ENCODE peak calls at places on chromosomes 5 and 9, in ten cellular contexts. B is WERI-Rb-1, C is tibial artery, U is fibroblast of lung, E is Calu3, Z is fibroblast of mammary gland, W is PC-3, Y is transverse colon, H is foreskin fibroblast, I is IMR-90. S is an unnamed sample.

GRCh38 chr5:94810281-94810680 is 191.8 kb downstream of the SLF1 start:
- DNase-seq in U (no peak), E (no peak), H (no peak), W (no peak), B (no peak), I (no peak), Y (no peak), Z (no peak), C (no peak), S (no peak)

GRCh38 chr9:128885798-128886197 is 3.9 kb downstream of the LRRC8A start:
- DNase-seq in Y (no peak), H (no peak), Z (no peak), B (no peak), I (no peak), U (no peak), W (no peak), E (no peak), C (no peak), S (no peak)

GRCh38 chr5:148033138-148033537 is 30.6 kb upstream of the SPINK5 start:
- DNase-seq in Y (no peak), H (no peak), W (peak), E (no peak), B (no peak), U (no peak), I (no peak), C (no peak), Z (no peak), S (no peak)

GRCh38 chr5:179858241-179858585 is 404 bp downstream of the MRNIP start:
- DNase-seq in Z (no peak), Y (peak), E (peak), W (peak), U (peak), B (peak), H (no peak), C (no peak), I (peak), S (peak)

GRCh38 chr5:149990518-149991376 is 9.7 kb downstream of the TIGD6 start:
- DNase-seq in I (peak), Z (peak), H (peak), C (peak), Y (peak), U (peak), W (peak), B (peak), E (peak), S (peak)

GRCh38 chr9:122327175-122327574 is 43.6 kb upstream of the PTGS1 start:
- DNase-seq in Y (no peak), H (no peak), C (no peak), B (no peak), U (no peak), I (no peak), E (no peak), Z (no peak), W (no peak), S (no peak)

GRCh38 chr5:21810737-21811316 is 1042.3 kb downstream of the CDH12 start:
- DNase-seq in H (no peak), U (peak), Y (no peak), I (peak), W (peak), B (no peak), C (no peak), Z (peak), E (no peak), S (no peak)

GRCh38 chr5:139014726-139015125 is 139.6 kb upstream of the LRRTM2 start:
- DNase-seq in U (peak), Z (peak), Y (no peak), I (peak), H (peak), B (no peak), W (peak), C (no peak), E (peak), S (no peak)

GRCh38 chr9:98575379-98576346 is 133.1 kb downstream of the GABBR2 start:
- DNase-seq in W (peak), E (peak), I (peak), B (no peak), Y (no peak), H (no peak), C (no peak), Z (peak), U (peak), S (no peak)

GRCh38 chr9:138006576-138007233 is 129.1 kb downstream of the CACNA1B start:
- DNase-seq in B (no peak), I (no peak), Y (no peak), E (no peak), Z (no peak), C (peak), U (no peak), H (no peak), W (no peak), S (no peak)

GRCh38 chr9:37602817-37603216 is 10.4 kb upstream of the TOMM5 start:
- DNase-seq in C (no peak), W (peak), H (no peak), I (no peak), Y (peak), Z (peak), U (no peak), E (peak), B (no peak), S (no peak)

GRCh38 chr5:78793907-78794687 is 145.5 kb upstream of the LHFPL2 start:
- DNase-seq in C (no peak), Z (no peak), Y (no peak), U (no peak), I (peak), H (no peak), E (no peak), B (no peak), W (peak), S (no peak)

GRCh38 chr5:97601651-97602050 is 418.6 kb upstream of the RIOK2 start:
- DNase-seq in U (peak), B (no peak), W (no peak), Z (no peak), C (no peak), I (no peak), Y (no peak), H (no peak), E (no peak), S (no peak)

GRCh38 chr5:124634228-124634819 is 112.1 kb downstream of the ZNF608 start:
- DNase-seq in U (peak), Y (no peak), Z (peak), H (no peak), C (no peak), W (peak), I (peak), B (no peak), E (no peak), S (no peak)

GRCh38 chr5:56625577-56625976 is 189.8 kb upstream of the MAP3K1 start:
- DNase-seq in I (peak), H (peak), B (no peak), Y (no peak), C (no peak), E (no peak), W (peak), Z (peak), U (peak), S (no peak)

GRCh38 chr5:140140435-140140834 is 14.7 kb downstream of the IGIP start:
- DNase-seq in I (no peak), E (no peak), H (no peak), Z (no peak), C (no peak), Y (no peak), W (no peak), U (no peak), B (no peak), S (no peak)

GRCh38 chr5:154628685-154629084 is 126.5 kb upstream of the LARP1 start:
- DNase-seq in Y (no peak), H (no peak), I (no peak), U (no peak), Z (no peak), B (no peak), W (no peak), C (no peak), E (no peak), S (no peak)

GRCh38 chr5:103962023-103962422 is 399.4 kb upstream of the NUDT12 start:
- DNase-seq in I (no peak), Z (no peak), H (no peak), W (peak), E (no peak), Y (no peak), B (no peak), U (no peak), C (no peak), S (no peak)

GRCh38 chr5:36403601-36404311 is 102.1 kb upstream of the RANBP3L start:
- DNase-seq in E (no peak), W (no peak), Y (no peak), I (peak), C (peak), B (no peak), H (peak), U (peak), Z (peak), S (no peak)

GRCh38 chr5:144800169-144800568 is 629.5 kb downstream of the KCTD16 start:
- DNase-seq in W (no peak), B (no peak), Y (no peak), E (no peak), H (no peak), U (no peak), I (no peak), Z (no peak), C (no peak), S (no peak)

GRCh38 chr5:156394642-156395393 is 67.9 kb downstream of the SGCD start:
- DNase-seq in Y (no peak), E (no peak), Z (peak), U (no peak), C (no peak), H (no peak), B (no peak), I (peak), W (no peak), S (no peak)

GRCh38 chr5:115296130-115296997 is at the start of gene CCDC112:
- DNase-seq in Z (peak), I (peak), C (peak), U (peak), E (peak), B (peak), Y (peak), H (peak), W (peak), S (peak)

GRCh38 chr5:113336975-113337374 is 97.8 kb downstream of the TSSK1B start:
- DNase-seq in C (no peak), Z (peak), B (peak), Y (no peak), U (peak), H (no peak), I (peak), W (peak), E (peak), S (peak)

GRCh38 chr9:131096490-131097258 is at the start of gene AIF1L:
- DNase-seq in C (peak), B (peak), W (peak), E (peak), U (no peak), I (no peak), Y (no peak), Z (no peak), H (no peak), S (peak)

GRCh38 chr5:134437340-134438267 is 25.9 kb upstream of the CDKN2AIPNL start:
- DNase-seq in W (peak), I (peak), H (no peak), Z (peak), U (peak), E (no peak), B (peak), Y (no peak), C (no peak), S (no peak)

GRCh38 chr5:2805080-2805479 is 53.6 kb upstream of the IRX2 start:
- DNase-seq in Z (no peak), H (no peak), E (no peak), W (peak), C (no peak), Y (no peak), I (no peak), B (peak), U (no peak), S (no peak)
- TF ChIP-seq CTCF in Z (no peak), H (no peak), E (no peak), W (peak), C (no peak), Y (no peak), I (no peak), B (peak), U (no peak), S (no peak)

DNA sequence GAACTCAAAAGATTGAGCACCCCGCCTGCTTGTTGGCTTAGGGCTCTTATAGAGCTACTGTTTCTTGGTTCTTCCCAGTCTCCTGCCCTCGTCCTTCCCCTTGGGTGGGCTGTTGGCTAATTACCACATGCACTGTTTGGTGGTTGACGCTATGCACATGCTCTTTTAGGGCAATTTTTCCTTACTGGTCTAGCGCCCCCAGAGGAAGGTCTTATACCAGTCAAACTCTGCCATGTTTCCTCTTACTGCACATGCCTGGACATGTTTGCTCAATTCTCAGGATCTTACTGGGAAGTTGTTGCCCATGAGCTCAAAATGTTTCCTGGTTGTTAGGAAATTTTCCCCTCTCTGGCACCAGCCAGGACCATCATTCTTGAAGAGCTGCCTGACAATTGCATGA is 101.9 kb downstream of the SLC28A3 start:
- DNase-seq in C (no peak), W (peak), Y (no peak), I (no peak), H (no peak), E (no peak), U (no peak), Z (peak), B (peak), S (no peak)
- TF ChIP-seq CTCF in C (no peak), W (peak), Y (no peak), I (peak), H (peak), E (no peak), U (no peak), Z (peak), B (peak), S (no peak)

GRCh38 chr5:15459200-15459599 is 40.8 kb upstream of the FBXL7 start:
- DNase-seq in Z (no peak), H (no peak), U (no peak), I (no peak), W (no peak), B (no peak), E (no peak), Y (no peak), C (no peak), S (no peak)

GRCh38 chr5:15463231-15463630 is 36.7 kb upstream of the FBXL7 start:
- DNase-seq in H (peak), Y (no peak), B (no peak), W (no peak), E (no peak), I (peak), U (peak), Z (peak), C (no peak), S (no peak)
- TF ChIP-seq CTCF in H (peak), Y (no peak), B (peak), W (peak), E (no peak), I (peak), U (peak), Z (peak), C (peak), S (no peak)

GRCh38 chr5:127280494-127281220 is 9.9 kb upstream of the MEGF10 start:
- DNase-seq in B (no peak), I (no peak), E (no peak), Z (no peak), H (no peak), U (no peak), W (peak), Y (no peak), C (no peak), S (no peak)
- TF ChIP-seq CTCF in B (no peak), I (no peak), E (no peak), Z (peak), H (no peak), U (no peak), W (peak), Y (no peak), C (no peak), S (no peak)

GRCh38 chr9:71820516-71820915 is 52.2 kb upstream of the CEMIP2 start:
- DNase-seq in B (no peak), C (no peak), H (no peak), I (no peak), Z (peak), Y (no peak), U (no peak), W (peak), E (no peak), S (no peak)

GRCh38 chr9:71819115-71819739 is 50.9 kb upstream of the CEMIP2 start:
- DNase-seq in I (peak), B (peak), H (peak), C (no peak), U (peak), Z (peak), W (peak), E (peak), Y (peak), S (peak)

GRCh38 chr9:71824242-71824641 is 55.9 kb upstream of the CEMIP2 start:
- DNase-seq in U (no peak), W (no peak), C (no peak), I (no peak), Z (no peak), B (no peak), E (no peak), Y (no peak), H (no peak), S (no peak)

GRCh38 chr9:71822935-71823334 is 54.6 kb upstream of the CEMIP2 start:
- DNase-seq in E (no peak), Y (no peak), W (no peak), B (peak), H (no peak), I (no peak), U (no peak), Z (no peak), C (no peak), S (no peak)

DNA sequence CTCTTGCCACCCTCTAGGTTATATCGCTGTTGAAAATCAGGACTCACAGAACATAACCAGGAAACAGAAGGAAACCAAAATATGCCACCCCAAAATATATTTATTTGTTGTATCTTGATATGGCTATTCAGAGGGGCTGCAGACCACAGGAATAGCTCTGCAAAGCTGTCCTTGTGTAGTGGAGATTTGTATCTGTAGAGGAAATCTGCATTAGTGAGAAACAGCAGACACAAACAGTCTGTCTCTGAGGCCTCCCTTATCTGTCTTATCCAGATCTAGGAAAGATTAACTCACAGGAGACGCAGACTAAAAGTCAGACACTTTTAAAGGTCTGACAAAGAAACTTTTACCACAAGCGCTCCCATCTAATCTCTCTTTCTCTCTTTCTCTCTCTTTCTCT is 54.1 kb upstream of the CEMIP2 start:
- DNase-seq in W (no peak), H (no peak), I (no peak), U (peak), Y (no peak), Z (no peak), C (no peak), B (peak), E (no peak), S (no peak)
- TF ChIP-seq CTCF in W (no peak), H (no peak), I (no peak), U (no peak), Y (no peak), Z (no peak), C (no peak), B (no peak), E (no peak), S (no peak)

GRCh38 chr5:142222881-142223558 is 101.8 kb downstream of the SPRY4 start:
- DNase-seq in W (no peak), B (no peak), E (no peak), U (no peak), H (no peak), I (no peak), C (peak), Y (no peak), Z (no peak), S (no peak)
- TF ChIP-seq CTCF in W (no peak), B (peak), E (no peak), U (no peak), H (no peak), I (no peak), C (no peak), Y (no peak), Z (no peak), S (no peak)

GRCh38 chr5:40669606-40670005 is 10.1 kb upstream of the PTGER4 start:
- DNase-seq in I (no peak), W (no peak), Y (no peak), H (no peak), B (no peak), C (no peak), Z (no peak), E (no peak), U (no peak), S (no peak)
- TF ChIP-seq CTCF in I (no peak), W (no peak), Y (no peak), H (no peak), B (no peak), C (no peak), Z (no peak), E (no peak), U (no peak), S (no peak)

GRCh38 chr5:96112123-96112670 is 150.5 kb upstream of the ELL2 start:
- DNase-seq in E (no peak), H (no peak), U (no peak), B (no peak), Y (no peak), I (no peak), C (no peak), Z (no peak), W (peak), S (no peak)
- TF ChIP-seq CTCF in E (no peak), H (no peak), U (no peak), B (no peak), Y (no peak), I (peak), C (no peak), Z (peak), W (no peak), S (no peak)

DNA sequence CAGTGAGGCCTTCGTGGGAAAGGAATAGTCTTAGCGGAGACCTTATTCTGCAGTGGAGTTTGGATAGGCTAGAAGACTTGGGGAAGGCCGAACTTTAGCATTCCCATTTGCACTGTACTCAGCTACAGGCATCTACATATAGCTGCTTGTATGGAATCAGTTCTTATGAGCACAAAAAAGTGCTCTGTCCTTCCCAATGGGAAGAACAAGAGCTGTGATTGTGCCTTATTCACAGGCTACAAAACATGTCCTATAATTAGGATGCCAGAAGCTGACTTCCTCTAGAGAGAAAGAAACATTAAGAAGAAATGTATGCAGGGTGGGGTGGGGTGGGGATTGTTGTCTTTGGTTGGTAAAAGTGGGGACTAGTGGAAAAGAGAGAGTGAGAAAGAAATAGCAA is 154.7 kb downstream of the ATP10B start:
- DNase-seq in Y (no peak), C (no peak), E (no peak), B (no peak), H (no peak), U (no peak), W (no peak), I (no peak), Z (no peak), S (no peak)
- TF ChIP-seq CTCF in Y (no peak), C (no peak), E (no peak), B (no peak), H (no peak), U (no peak), W (no peak), I (no peak), Z (no peak), S (no peak)